ENCODE peak calls at places on chromosomes 12 and 14, in five cellular contexts. D, U, P, X and Z are unnamed samples. For H3K36me3, the result is how much of the 10 kb centered on the place peaks cover.

GRCh38 chr14:56554301-56554700 is 25.3 kb upstream of the TMEM260 start:
- DNase-seq in P (no peak), X (no peak), U (no peak), D (no peak), Z (no peak)

GRCh38 chr12:24152270-24152669 is 202.8 kb upstream of the SOX5 start:
- DNase-seq in U (peak), P (no peak), D (peak), X (no peak), Z (no peak)

GRCh38 chr12:108729612-108730336 is 1.5 kb downstream of the CORO1C start:
- DNase-seq in D (peak), P (no peak), X (no peak), U (peak), Z (no peak)

GRCh38 chr12:93943766-93944165 is 204.6 kb upstream of the PLXNC1 start:
- DNase-seq in X (peak), D (peak), P (no peak), U (peak), Z (no peak)

GRCh38 chr14:104585966-104586702 is 6.6 kb downstream of the C14orf180 start:
- DNase-seq in U (no peak), X (no peak), D (no peak), P (no peak), Z (no peak)

GRCh38 chr12:104578453-104578852 is 121.7 kb downstream of the CHST11 start:
- DNase-seq in D (peak), X (no peak), U (no peak), P (no peak), Z (no peak)

GRCh38 chr12:27711312-27711682 is 665 bp downstream of the MRPS35 start:
- DNase-seq in X (no peak), D (peak), U (peak), P (peak), Z (no peak)

GRCh38 chr14:80464531-80465149 is 253.3 kb upstream of the DIO2 start:
- DNase-seq in P (no peak), D (no peak), X (no peak), U (no peak), Z (peak)

GRCh38 chr12:111842556-111843396 is 748 bp downstream of the MAPKAPK5 start:
- DNase-seq in P (peak), D (peak), U (peak), X (no peak), Z (no peak)

GRCh38 chr12:87238466-87238865 is 790.7 kb downstream of the C12orf50 start:
- DNase-seq in U (no peak), D (no peak), P (no peak), X (no peak), Z (no peak)

GRCh38 chr14:21256539-21257394 is 12.5 kb downstream of the HNRNPC start:
- DNase-seq in D (no peak), P (no peak), U (no peak), X (no peak), Z (no peak)

GRCh38 chr14:21258194-21258888 is 10.9 kb downstream of the HNRNPC start:
- DNase-seq in X (no peak), P (no peak), D (no peak), U (no peak), Z (no peak)

GRCh38 chr14:21252149-21252548 is 17.1 kb downstream of the HNRNPC start:
- DNase-seq in D (no peak), X (no peak), P (no peak), U (no peak), Z (no peak)

GRCh38 chr14:21257395-21258193 is 11.6 kb downstream of the HNRNPC start:
- DNase-seq in D (no peak), P (no peak), X (no peak), U (no peak), Z (no peak)

GRCh38 chr14:21255385-21256101 is 13.7 kb downstream of the HNRNPC start:
- DNase-seq in D (no peak), U (no peak), X (no peak), P (no peak), Z (no peak)
- H3K36me3 ChIP-seq in D (under half), U (half or more), X (half or more), P (under half), Z (under half)

GRCh38 chr14:20383032-20383431 is 30.3 kb downstream of the TEP1 start:
- DNase-seq in D (no peak), P (no peak), X (no peak), U (no peak), Z (no peak)

GRCh38 chr14:20384321-20384720 is 29.0 kb downstream of the TEP1 start:
- DNase-seq in P (no peak), X (no peak), U (no peak), D (no peak), Z (no peak)

GRCh38 chr14:20383636-20384035 is 29.7 kb downstream of the TEP1 start:
- DNase-seq in U (no peak), D (no peak), P (no peak), X (no peak), Z (no peak)

GRCh38 chr14:20381341-20381740 is 32.0 kb downstream of the TEP1 start:
- DNase-seq in P (no peak), U (no peak), D (no peak), X (no peak), Z (no peak)

GRCh38 chr14:20382526-20382925 is 30.8 kb downstream of the TEP1 start:
- DNase-seq in D (no peak), P (no peak), U (no peak), X (no peak), Z (no peak)
- H3K36me3 ChIP-seq in D (half or more), P (under half), U (under half), X (half or more), Z (under half)

GRCh38 chr14:51636109-51636508 is 15.6 kb upstream of the FRMD6 start:
- DNase-seq in P (no peak), D (no peak), U (no peak), X (no peak), Z (no peak)

GRCh38 chr14:51644215-51644969 is 7.3 kb upstream of the FRMD6 start:
- DNase-seq in X (no peak), U (no peak), D (no peak), P (no peak), Z (no peak)

GRCh38 chr14:51643137-51643536 is 8.6 kb upstream of the FRMD6 start:
- DNase-seq in P (no peak), U (no peak), X (no peak), D (peak), Z (no peak)

GRCh38 chr14:51638071-51638944 is 13.4 kb upstream of the FRMD6 start:
- DNase-seq in P (no peak), U (peak), X (no peak), D (peak), Z (no peak)

GRCh38 chr14:51639668-51640316 is 11.9 kb upstream of the FRMD6 start:
- DNase-seq in P (no peak), D (no peak), U (no peak), X (no peak), Z (no peak)
- H3K36me3 ChIP-seq in P (under half), D (under half), U (under half), X (under half), Z (under half)

GRCh38 chr12:48070033-48070432 is 35.8 kb downstream of the SENP1 start:
- DNase-seq in X (no peak), P (no peak), D (no peak), U (no peak), Z (no peak)
- H3K36me3 ChIP-seq in X (half or more), P (under half), D (under half), U (under half), Z (under half)

GRCh38 chr12:64104376-64104775 is 117.7 kb downstream of the KICS2 start:
- DNase-seq in P (no peak), X (peak), D (peak), U (no peak), Z (no peak)

GRCh38 chr12:64110864-64111263 is 111.2 kb downstream of the KICS2 start:
- DNase-seq in U (no peak), P (no peak), X (no peak), D (no peak), Z (no peak)

GRCh38 chr12:64107776-64108175 is 114.3 kb downstream of the KICS2 start:
- DNase-seq in D (no peak), U (no peak), X (no peak), P (peak), Z (no peak)

GRCh38 chr12:64105026-64105425 is 117.1 kb downstream of the KICS2 start:
- DNase-seq in D (peak), X (no peak), P (no peak), U (no peak), Z (no peak)

DNA sequence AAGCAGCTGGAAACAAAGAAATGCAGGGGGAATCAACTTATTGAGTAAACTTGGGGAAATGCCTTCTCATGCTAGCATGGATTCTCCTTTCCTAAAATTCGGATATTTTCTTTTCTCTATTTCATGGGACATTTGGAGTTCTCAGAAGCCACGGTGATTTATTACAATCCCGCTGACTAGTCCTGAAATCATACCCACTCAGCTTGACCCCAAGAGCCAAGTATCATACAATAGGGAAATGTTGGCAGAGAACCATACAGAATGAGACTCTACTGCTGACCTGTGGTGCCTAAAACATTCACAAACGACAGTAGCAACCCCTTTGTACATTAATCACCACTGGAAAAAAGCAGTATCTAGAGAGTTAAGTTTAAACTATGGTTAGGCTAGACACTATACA is 112.4 kb downstream of the KICS2 start:
- DNase-seq in P (no peak), D (no peak), U (no peak), X (no peak), Z (no peak)
- H3K36me3 ChIP-seq in P (under half), D (under half), U (under half), X (under half), Z (under half)

GRCh38 chr12:57194253-57194652 is 22.3 kb upstream of the NXPH4 start:
- DNase-seq in X (no peak), D (no peak), P (no peak), U (no peak), Z (no peak)
- H3K36me3 ChIP-seq in X (half or more), D (half or more), P (under half), U (under half), Z (half or more)

DNA sequence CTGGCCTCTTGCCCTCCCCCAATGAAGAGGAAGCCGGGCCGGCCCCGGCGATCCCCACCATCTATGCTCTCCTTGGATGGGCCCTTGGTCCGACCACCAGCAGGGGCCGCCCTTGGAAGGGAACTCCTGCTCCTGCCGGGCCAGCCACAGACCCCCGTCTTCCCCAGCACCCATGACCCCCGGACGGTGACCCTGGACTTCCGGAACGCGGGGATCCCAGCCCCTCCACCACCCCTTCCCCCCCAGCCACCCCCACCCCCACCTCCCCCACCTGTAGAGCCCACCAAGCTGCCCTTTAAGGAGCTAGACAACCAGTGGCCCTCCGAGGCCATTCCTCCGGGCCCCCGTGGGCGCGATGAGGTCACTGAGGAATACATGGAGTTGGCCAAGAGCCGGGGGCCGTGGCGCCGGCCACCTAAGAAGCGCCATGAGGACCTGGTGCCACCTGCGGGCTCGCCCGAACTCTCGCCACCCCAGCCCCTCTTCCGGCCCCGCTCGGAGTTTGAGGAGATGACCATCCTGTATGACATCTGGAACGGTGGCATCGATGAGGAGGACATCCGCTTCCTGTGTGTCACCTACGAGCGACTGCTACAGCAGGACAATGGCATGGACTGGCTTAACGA is 19.4 kb downstream of the SETD1B start:
- DNase-seq in D (no peak), X (peak), U (no peak), P (no peak), Z (no peak)
- H3K36me3 ChIP-seq in D (under half), X (half or more), U (under half), P (under half), Z (under half)

GRCh38 chr14:73133795-73134194 is 2.5 kb upstream of the PSEN1 start:
- DNase-seq in U (no peak), P (no peak), D (no peak), X (no peak), Z (no peak)

GRCh38 chr14:73136085-73136386 is 271 bp upstream of the PSEN1 start:
- DNase-seq in P (no peak), D (no peak), U (no peak), X (no peak), Z (no peak)

GRCh38 chr14:73140924-73141323 is 4.6 kb downstream of the PSEN1 start:
- DNase-seq in P (no peak), X (no peak), D (no peak), U (no peak), Z (no peak)

GRCh38 chr14:73142216-73142615 is 5.9 kb downstream of the PSEN1 start:
- DNase-seq in U (no peak), P (peak), D (no peak), X (no peak), Z (no peak)

GRCh38 chr14:73136387-73137221 is at the start of gene PSEN1:
- DNase-seq in P (peak), D (peak), U (peak), X (peak), Z (peak)
- H3K36me3 ChIP-seq in P (under half), D (under half), U (under half), X (under half), Z (under half)